ENCODE peak calls at places on chromosomes 1 and 21, in six cellular contexts. P is progenitor cell of endocrine pancreas, H is smooth muscle cell of the brain vasculature, D is body of pancreas, M is omental fat pad, B is T-helper 2 cell. T is an unnamed sample.

GRCh38 chr21:34205811-34206635 is 132.6 kb downstream of the MRPS6 start:
- DNase-seq in D (no peak), B (peak), P (no peak), M (no peak), H (no peak), T (no peak)

GRCh38 chr1:12011998-12012397 is 7.3 kb upstream of the MIIP start:
- DNase-seq in M (no peak), B (no peak), H (no peak), D (no peak), P (no peak), T (no peak)

GRCh38 chr1:101108123-101108522 is 82.5 kb upstream of the DPH5 start:
- DNase-seq in M (no peak), P (no peak), D (no peak), B (no peak), H (no peak), T (no peak)

GRCh38 chr21:46411691-46412090 is 47.0 kb upstream of the DIP2A start:
- DNase-seq in H (no peak), P (no peak), D (no peak), M (no peak), B (no peak), T (no peak)

GRCh38 chr1:245441699-245442098 is 286.9 kb downstream of the KIF26B start:
- DNase-seq in H (no peak), B (no peak), D (no peak), M (no peak), P (no peak), T (no peak)

GRCh38 chr1:229325873-229326502 is 16.9 kb downstream of the CCSAP start:
- DNase-seq in P (no peak), H (no peak), M (no peak), B (peak), D (no peak), T (no peak)

GRCh38 chr1:31663622-31664452 is 19.2 kb upstream of the PEF1 start:
- DNase-seq in P (peak), M (peak), B (peak), H (no peak), D (peak), T (peak)

GRCh38 chr21:42319368-42319767 is 4.2 kb upstream of the TFF3 start:
- DNase-seq in B (no peak), D (no peak), P (no peak), H (no peak), M (no peak), T (no peak)

GRCh38 chr1:37035828-37036666 is 1.7 kb upstream of the GRIK3 start:
- DNase-seq in P (no peak), B (no peak), M (no peak), H (no peak), D (no peak), T (no peak)

GRCh38 chr1:113283914-113284313 is 106.4 kb upstream of the MAGI3 start:
- DNase-seq in P (no peak), H (no peak), M (no peak), D (peak), B (no peak), T (no peak)

GRCh38 chr1:43058545-43059360 is 100.1 kb upstream of the SLC2A1 start:
- DNase-seq in B (peak), P (no peak), H (no peak), D (no peak), M (no peak), T (no peak)